ENCODE peak calls at places on chromosomes 6 and 20, in nine cellular contexts. One of them, this sample, is unnamed.

GRCh38 chr20:5900908-5901307 is 49.4 kb downstream of the TRMT6 start:
- DNase-seq in T47D: no peak
- DNase-seq in T follicular helper cell: no peak
- DNase-seq in AG10803: no peak
- DNase-seq in coronary artery: no peak
- DNase-seq in NCI-H1105: no peak
- DNase-seq in stimulated activated CD4-positive, alpha-beta T cell treated with anti-CD3 and anti-CD28 coated beads, TNF-alpha, amount 100 ng/mL, for 24 hours: no peak
- DNase-seq in NCI-H748 treated with DMSO at 0.1 percent for 48 hours: no peak
- DNase-seq in endothelial cell of umbilical vein: no peak
- DNase-seq in this sample: no peak

GRCh38 chr6:40398034-40398679 is 189.0 kb downstream of the LRFN2 start:
- DNase-seq in T47D: no peak
- DNase-seq in NCI-H1105: no peak
- DNase-seq in AG10803: no peak
- DNase-seq in NCI-H748 treated with DMSO at 0.1 percent for 48 hours: no peak
- DNase-seq in T follicular helper cell: no peak
- DNase-seq in coronary artery: no peak
- DNase-seq in stimulated activated CD4-positive, alpha-beta T cell treated with anti-CD3 and anti-CD28 coated beads, TNF-alpha, amount 100 ng/mL, for 24 hours: no peak
- DNase-seq in endothelial cell of umbilical vein: no peak
- DNase-seq in this sample: no peak

GRCh38 chr20:29876911-29877285 is 1380.6 kb upstream of the DEFB115 start:
- DNase-seq in stimulated activated CD4-positive, alpha-beta T cell treated with anti-CD3 and anti-CD28 coated beads, TNF-alpha, amount 100 ng/mL, for 24 hours: no peak
- DNase-seq in NCI-H748 treated with DMSO at 0.1 percent for 48 hours: no peak
- DNase-seq in T follicular helper cell: no peak
- DNase-seq in AG10803: no peak
- DNase-seq in T47D: no peak
- DNase-seq in coronary artery: no peak
- DNase-seq in endothelial cell of umbilical vein: no peak
- DNase-seq in NCI-H1105: no peak
- DNase-seq in this sample: no peak

GRCh38 chr6:251920-252319 is 40.4 kb upstream of the DUSP22 start:
- DNase-seq in NCI-H748 treated with DMSO at 0.1 percent for 48 hours: no peak
- DNase-seq in NCI-H1105: no peak
- DNase-seq in stimulated activated CD4-positive, alpha-beta T cell treated with anti-CD3 and anti-CD28 coated beads, TNF-alpha, amount 100 ng/mL, for 24 hours: no peak
- DNase-seq in T47D: no peak
- DNase-seq in AG10803: no peak
- DNase-seq in T follicular helper cell: no peak
- DNase-seq in endothelial cell of umbilical vein: no peak
- DNase-seq in coronary artery: no peak
- DNase-seq in this sample: no peak

GRCh38 chr6:31880616-31881015 is 1.8 kb upstream of the SLC44A4 start:
- DNase-seq in stimulated activated CD4-positive, alpha-beta T cell treated with anti-CD3 and anti-CD28 coated beads, TNF-alpha, amount 100 ng/mL, for 24 hours: no peak
- DNase-seq in NCI-H748 treated with DMSO at 0.1 percent for 48 hours: no peak
- DNase-seq in endothelial cell of umbilical vein: no peak
- DNase-seq in coronary artery: no peak
- DNase-seq in AG10803: no peak
- DNase-seq in T47D: no peak
- DNase-seq in NCI-H1105: no peak
- DNase-seq in T follicular helper cell: no peak
- DNase-seq in this sample: no peak

GRCh38 chr6:75611011-75611701 is 9.5 kb downstream of the SENP6 start:
- DNase-seq in coronary artery: no peak
- DNase-seq in stimulated activated CD4-positive, alpha-beta T cell treated with anti-CD3 and anti-CD28 coated beads, TNF-alpha, amount 100 ng/mL, for 24 hours: no peak
- DNase-seq in NCI-H748 treated with DMSO at 0.1 percent for 48 hours: no peak
- DNase-seq in AG10803: no peak
- DNase-seq in NCI-H1105: no peak
- DNase-seq in endothelial cell of umbilical vein: no peak
- DNase-seq in T47D: no peak
- DNase-seq in T follicular helper cell: no peak
- DNase-seq in this sample: no peak

GRCh38 chr20:39890697-39891096 is 798.3 kb downstream of the MAFB start:
- DNase-seq in T47D: no peak
- DNase-seq in endothelial cell of umbilical vein: no peak
- DNase-seq in coronary artery: no peak
- DNase-seq in T follicular helper cell: no peak
- DNase-seq in NCI-H1105: no peak
- DNase-seq in stimulated activated CD4-positive, alpha-beta T cell treated with anti-CD3 and anti-CD28 coated beads, TNF-alpha, amount 100 ng/mL, for 24 hours: no peak
- DNase-seq in NCI-H748 treated with DMSO at 0.1 percent for 48 hours: no peak
- DNase-seq in AG10803: no peak
- DNase-seq in this sample: no peak

GRCh38 chr6:53377793-53378192 is 29.0 kb upstream of the ELOVL5 start:
- DNase-seq in T47D: no peak
- DNase-seq in AG10803: peak
- DNase-seq in endothelial cell of umbilical vein: no peak
- DNase-seq in NCI-H748 treated with DMSO at 0.1 percent for 48 hours: no peak
- DNase-seq in stimulated activated CD4-positive, alpha-beta T cell treated with anti-CD3 and anti-CD28 coated beads, TNF-alpha, amount 100 ng/mL, for 24 hours: no peak
- DNase-seq in NCI-H1105: no peak
- DNase-seq in coronary artery: no peak
- DNase-seq in T follicular helper cell: no peak
- DNase-seq in this sample: no peak

GRCh38 chr6:89081423-89082322 is 1.1 kb downstream of the PNRC1 start:
- DNase-seq in coronary artery: peak
- DNase-seq in T follicular helper cell: peak
- DNase-seq in T47D: peak
- DNase-seq in NCI-H748 treated with DMSO at 0.1 percent for 48 hours: peak
- DNase-seq in AG10803: peak
- DNase-seq in stimulated activated CD4-positive, alpha-beta T cell treated with anti-CD3 and anti-CD28 coated beads, TNF-alpha, amount 100 ng/mL, for 24 hours: peak
- DNase-seq in endothelial cell of umbilical vein: peak
- DNase-seq in NCI-H1105: peak
- DNase-seq in this sample: peak

GRCh38 chr20:8862092-8862491 is 206.8 kb upstream of the PLCB4 start:
- DNase-seq in T47D: no peak
- DNase-seq in T follicular helper cell: no peak
- DNase-seq in coronary artery: no peak
- DNase-seq in NCI-H748 treated with DMSO at 0.1 percent for 48 hours: no peak
- DNase-seq in NCI-H1105: no peak
- DNase-seq in endothelial cell of umbilical vein: no peak
- DNase-seq in AG10803: no peak
- DNase-seq in stimulated activated CD4-positive, alpha-beta T cell treated with anti-CD3 and anti-CD28 coated beads, TNF-alpha, amount 100 ng/mL, for 24 hours: no peak
- DNase-seq in this sample: no peak

GRCh38 chr6:47247227-47247797 is 62.4 kb downstream of the TNFRSF21 start:
- DNase-seq in AG10803: peak
- DNase-seq in NCI-H1105: peak
- DNase-seq in T47D: no peak
- DNase-seq in stimulated activated CD4-positive, alpha-beta T cell treated with anti-CD3 and anti-CD28 coated beads, TNF-alpha, amount 100 ng/mL, for 24 hours: no peak
- DNase-seq in T follicular helper cell: no peak
- DNase-seq in coronary artery: no peak
- DNase-seq in NCI-H748 treated with DMSO at 0.1 percent for 48 hours: peak
- DNase-seq in endothelial cell of umbilical vein: peak
- DNase-seq in this sample: peak

GRCh38 chr6:125114248-125114858 is 39.2 kb upstream of the TPD52L1 start:
- DNase-seq in AG10803: peak
- DNase-seq in endothelial cell of umbilical vein: peak
- DNase-seq in NCI-H748 treated with DMSO at 0.1 percent for 48 hours: peak
- DNase-seq in stimulated activated CD4-positive, alpha-beta T cell treated with anti-CD3 and anti-CD28 coated beads, TNF-alpha, amount 100 ng/mL, for 24 hours: peak
- DNase-seq in T47D: peak
- DNase-seq in coronary artery: no peak
- DNase-seq in NCI-H1105: peak
- DNase-seq in T follicular helper cell: peak
- DNase-seq in this sample: peak

GRCh38 chr20:49570828-49571552 is 3.1 kb upstream of the PTGIS start:
- DNase-seq in NCI-H748 treated with DMSO at 0.1 percent for 48 hours: no peak
- DNase-seq in coronary artery: peak
- DNase-seq in stimulated activated CD4-positive, alpha-beta T cell treated with anti-CD3 and anti-CD28 coated beads, TNF-alpha, amount 100 ng/mL, for 24 hours: no peak
- DNase-seq in T47D: no peak
- DNase-seq in NCI-H1105: no peak
- DNase-seq in AG10803: no peak
- DNase-seq in T follicular helper cell: no peak
- DNase-seq in endothelial cell of umbilical vein: no peak
- DNase-seq in this sample: no peak

GRCh38 chr6:90100059-90100665 is 196.5 kb downstream of the BACH2 start:
- DNase-seq in AG10803: no peak
- DNase-seq in NCI-H748 treated with DMSO at 0.1 percent for 48 hours: no peak
- DNase-seq in T follicular helper cell: no peak
- DNase-seq in endothelial cell of umbilical vein: no peak
- DNase-seq in NCI-H1105: no peak
- DNase-seq in stimulated activated CD4-positive, alpha-beta T cell treated with anti-CD3 and anti-CD28 coated beads, TNF-alpha, amount 100 ng/mL, for 24 hours: no peak
- DNase-seq in T47D: no peak
- DNase-seq in coronary artery: no peak
- DNase-seq in this sample: no peak

GRCh38 chr20:51445591-51445990 is 96.9 kb downstream of the NFATC2 start:
- DNase-seq in stimulated activated CD4-positive, alpha-beta T cell treated with anti-CD3 and anti-CD28 coated beads, TNF-alpha, amount 100 ng/mL, for 24 hours: no peak
- DNase-seq in endothelial cell of umbilical vein: no peak
- DNase-seq in NCI-H748 treated with DMSO at 0.1 percent for 48 hours: no peak
- DNase-seq in T47D: no peak
- DNase-seq in T follicular helper cell: no peak
- DNase-seq in AG10803: no peak
- DNase-seq in coronary artery: no peak
- DNase-seq in NCI-H1105: no peak
- DNase-seq in this sample: no peak

GRCh38 chr20:59161626-59162170 is 1.9 kb upstream of the ZNF831 start:
- DNase-seq in NCI-H1105: no peak
- DNase-seq in T follicular helper cell: no peak
- DNase-seq in T47D: no peak
- DNase-seq in AG10803: no peak
- DNase-seq in stimulated activated CD4-positive, alpha-beta T cell treated with anti-CD3 and anti-CD28 coated beads, TNF-alpha, amount 100 ng/mL, for 24 hours: no peak
- DNase-seq in NCI-H748 treated with DMSO at 0.1 percent for 48 hours: no peak
- DNase-seq in endothelial cell of umbilical vein: no peak
- DNase-seq in coronary artery: no peak
- DNase-seq in this sample: no peak

GRCh38 chr20:6718660-6719059 is 48.8 kb upstream of the BMP2 start:
- DNase-seq in endothelial cell of umbilical vein: peak
- DNase-seq in NCI-H1105: no peak
- DNase-seq in coronary artery: no peak
- DNase-seq in T follicular helper cell: no peak
- DNase-seq in stimulated activated CD4-positive, alpha-beta T cell treated with anti-CD3 and anti-CD28 coated beads, TNF-alpha, amount 100 ng/mL, for 24 hours: no peak
- DNase-seq in AG10803: no peak
- DNase-seq in T47D: peak
- DNase-seq in NCI-H748 treated with DMSO at 0.1 percent for 48 hours: no peak
- DNase-seq in this sample: no peak

GRCh38 chr6:153436346-153436745 is 305.3 kb upstream of the RGS17 start:
- DNase-seq in NCI-H1105: no peak
- DNase-seq in T follicular helper cell: no peak
- DNase-seq in stimulated activated CD4-positive, alpha-beta T cell treated with anti-CD3 and anti-CD28 coated beads, TNF-alpha, amount 100 ng/mL, for 24 hours: no peak
- DNase-seq in AG10803: no peak
- DNase-seq in coronary artery: no peak
- DNase-seq in endothelial cell of umbilical vein: no peak
- DNase-seq in NCI-H748 treated with DMSO at 0.1 percent for 48 hours: no peak
- DNase-seq in T47D: no peak
- DNase-seq in this sample: no peak

GRCh38 chr6:13409991-13410390 is 77.4 kb downstream of the GFOD1 start:
- DNase-seq in coronary artery: no peak
- DNase-seq in AG10803: no peak
- DNase-seq in NCI-H1105: no peak
- DNase-seq in NCI-H748 treated with DMSO at 0.1 percent for 48 hours: no peak
- DNase-seq in endothelial cell of umbilical vein: no peak
- DNase-seq in T47D: peak
- DNase-seq in T follicular helper cell: no peak
- DNase-seq in stimulated activated CD4-positive, alpha-beta T cell treated with anti-CD3 and anti-CD28 coated beads, TNF-alpha, amount 100 ng/mL, for 24 hours: no peak
- DNase-seq in this sample: no peak

GRCh38 chr6:143601501-143601900 is 76.3 kb upstream of the PHACTR2 start:
- DNase-seq in coronary artery: no peak
- DNase-seq in AG10803: peak
- DNase-seq in T follicular helper cell: no peak
- DNase-seq in endothelial cell of umbilical vein: no peak
- DNase-seq in stimulated activated CD4-positive, alpha-beta T cell treated with anti-CD3 and anti-CD28 coated beads, TNF-alpha, amount 100 ng/mL, for 24 hours: no peak
- DNase-seq in NCI-H1105: no peak
- DNase-seq in T47D: no peak
- DNase-seq in NCI-H748 treated with DMSO at 0.1 percent for 48 hours: no peak
- DNase-seq in this sample: no peak

GRCh38 chr6:68593558-68593957 is 41.5 kb upstream of the ADGRB3 start:
- DNase-seq in AG10803: no peak
- DNase-seq in T follicular helper cell: no peak
- DNase-seq in NCI-H1105: no peak
- DNase-seq in T47D: no peak
- DNase-seq in coronary artery: no peak
- DNase-seq in NCI-H748 treated with DMSO at 0.1 percent for 48 hours: no peak
- DNase-seq in endothelial cell of umbilical vein: no peak
- DNase-seq in stimulated activated CD4-positive, alpha-beta T cell treated with anti-CD3 and anti-CD28 coated beads, TNF-alpha, amount 100 ng/mL, for 24 hours: no peak
- DNase-seq in this sample: no peak

GRCh38 chr20:2946988-2947961 is 74.0 kb downstream of the PTPRA start:
- DNase-seq in T follicular helper cell: no peak
- DNase-seq in endothelial cell of umbilical vein: no peak
- DNase-seq in stimulated activated CD4-positive, alpha-beta T cell treated with anti-CD3 and anti-CD28 coated beads, TNF-alpha, amount 100 ng/mL, for 24 hours: no peak
- DNase-seq in NCI-H1105: no peak
- DNase-seq in coronary artery: no peak
- DNase-seq in NCI-H748 treated with DMSO at 0.1 percent for 48 hours: no peak
- DNase-seq in T47D: peak
- DNase-seq in AG10803: peak
- DNase-seq in this sample: peak

GRCh38 chr20:48750941-48751620 is 76.7 kb downstream of the PREX1 start:
- DNase-seq in AG10803: no peak
- DNase-seq in stimulated activated CD4-positive, alpha-beta T cell treated with anti-CD3 and anti-CD28 coated beads, TNF-alpha, amount 100 ng/mL, for 24 hours: no peak
- DNase-seq in T follicular helper cell: no peak
- DNase-seq in NCI-H748 treated with DMSO at 0.1 percent for 48 hours: peak
- DNase-seq in coronary artery: no peak
- DNase-seq in T47D: peak
- DNase-seq in NCI-H1105: no peak
- DNase-seq in endothelial cell of umbilical vein: peak
- DNase-seq in this sample: no peak

GRCh38 chr6:21327326-21328140 is 266.0 kb upstream of the SOX4 start:
- DNase-seq in T follicular helper cell: no peak
- DNase-seq in coronary artery: no peak
- DNase-seq in T47D: no peak
- DNase-seq in NCI-H1105: no peak
- DNase-seq in endothelial cell of umbilical vein: no peak
- DNase-seq in stimulated activated CD4-positive, alpha-beta T cell treated with anti-CD3 and anti-CD28 coated beads, TNF-alpha, amount 100 ng/mL, for 24 hours: no peak
- DNase-seq in AG10803: no peak
- DNase-seq in NCI-H748 treated with DMSO at 0.1 percent for 48 hours: peak
- DNase-seq in this sample: peak

GRCh38 chr6:163415176-163415619 is 680 bp downstream of the QKI start:
- DNase-seq in NCI-H748 treated with DMSO at 0.1 percent for 48 hours: no peak
- DNase-seq in endothelial cell of umbilical vein: no peak
- DNase-seq in NCI-H1105: no peak
- DNase-seq in T47D: peak
- DNase-seq in stimulated activated CD4-positive, alpha-beta T cell treated with anti-CD3 and anti-CD28 coated beads, TNF-alpha, amount 100 ng/mL, for 24 hours: no peak
- DNase-seq in AG10803: no peak
- DNase-seq in coronary artery: no peak
- DNase-seq in T follicular helper cell: no peak
- DNase-seq in this sample: no peak

GRCh38 chr6:81969814-81970213 is 217.3 kb upstream of the TENT5A start:
- DNase-seq in coronary artery: no peak
- DNase-seq in stimulated activated CD4-positive, alpha-beta T cell treated with anti-CD3 and anti-CD28 coated beads, TNF-alpha, amount 100 ng/mL, for 24 hours: no peak
- DNase-seq in T47D: no peak
- DNase-seq in endothelial cell of umbilical vein: no peak
- DNase-seq in T follicular helper cell: no peak
- DNase-seq in NCI-H1105: no peak
- DNase-seq in AG10803: no peak
- DNase-seq in NCI-H748 treated with DMSO at 0.1 percent for 48 hours: no peak
- DNase-seq in this sample: no peak

GRCh38 chr20:63931735-63932134 is 24.5 kb downstream of the UCKL1 start:
- DNase-seq in coronary artery: no peak
- DNase-seq in T47D: no peak
- DNase-seq in T follicular helper cell: no peak
- DNase-seq in stimulated activated CD4-positive, alpha-beta T cell treated with anti-CD3 and anti-CD28 coated beads, TNF-alpha, amount 100 ng/mL, for 24 hours: no peak
- DNase-seq in NCI-H748 treated with DMSO at 0.1 percent for 48 hours: no peak
- DNase-seq in AG10803: no peak
- DNase-seq in NCI-H1105: no peak
- DNase-seq in endothelial cell of umbilical vein: no peak
- DNase-seq in this sample: no peak

GRCh38 chr6:141309295-141309694 is 823.4 kb upstream of the GJE1 start:
- DNase-seq in NCI-H1105: no peak
- DNase-seq in coronary artery: no peak
- DNase-seq in T follicular helper cell: no peak
- DNase-seq in T47D: no peak
- DNase-seq in AG10803: peak
- DNase-seq in endothelial cell of umbilical vein: no peak
- DNase-seq in NCI-H748 treated with DMSO at 0.1 percent for 48 hours: peak
- DNase-seq in stimulated activated CD4-positive, alpha-beta T cell treated with anti-CD3 and anti-CD28 coated beads, TNF-alpha, amount 100 ng/mL, for 24 hours: no peak
- DNase-seq in this sample: no peak

GRCh38 chr20:24966317-24967012 is 17.4 kb downstream of the CST7 start:
- DNase-seq in coronary artery: no peak
- DNase-seq in NCI-H1105: no peak
- DNase-seq in stimulated activated CD4-positive, alpha-beta T cell treated with anti-CD3 and anti-CD28 coated beads, TNF-alpha, amount 100 ng/mL, for 24 hours: no peak
- DNase-seq in NCI-H748 treated with DMSO at 0.1 percent for 48 hours: no peak
- DNase-seq in endothelial cell of umbilical vein: no peak
- DNase-seq in T follicular helper cell: no peak
- DNase-seq in T47D: no peak
- DNase-seq in AG10803: no peak
- DNase-seq in this sample: no peak

GRCh38 chr6:45416700-45417099 is 39.0 kb upstream of the SUPT3H start:
- DNase-seq in NCI-H1105: no peak
- DNase-seq in T47D: no peak
- DNase-seq in T follicular helper cell: no peak
- DNase-seq in stimulated activated CD4-positive, alpha-beta T cell treated with anti-CD3 and anti-CD28 coated beads, TNF-alpha, amount 100 ng/mL, for 24 hours: no peak
- DNase-seq in endothelial cell of umbilical vein: no peak
- DNase-seq in NCI-H748 treated with DMSO at 0.1 percent for 48 hours: no peak
- DNase-seq in coronary artery: no peak
- DNase-seq in AG10803: peak
- DNase-seq in this sample: no peak

GRCh38 chr6:3798211-3798909 is 46.8 kb upstream of the PXDC1 start:
- DNase-seq in T follicular helper cell: no peak
- DNase-seq in NCI-H748 treated with DMSO at 0.1 percent for 48 hours: peak
- DNase-seq in endothelial cell of umbilical vein: peak
- DNase-seq in NCI-H1105: peak
- DNase-seq in stimulated activated CD4-positive, alpha-beta T cell treated with anti-CD3 and anti-CD28 coated beads, TNF-alpha, amount 100 ng/mL, for 24 hours: no peak
- DNase-seq in coronary artery: no peak
- DNase-seq in AG10803: no peak
- DNase-seq in T47D: no peak
- DNase-seq in this sample: peak

This sample was measured in NCI-H774.